ENCODE peak calls at places on chromosome 5, in six cellular contexts. B, M, O, H, L and E are unnamed samples.
A peak's percentile ranks its signal among the peaks of the same experiment; 100 is the strongest.

GRCh38 chr5:51996356-51996861 is 613.2 kb downstream of the ISL1 start:
- DNase-seq in B (no peak), M (no peak), O (no peak), H (no peak), L (no peak), E (no peak)

GRCh38 chr5:113000466-113000865 is 23.9 kb downstream of the DCP2 start:
- DNase-seq in B (no peak), M (no peak), O (no peak), H (no peak), L (no peak), E (no peak)

GRCh38 chr5:149439899-149440655 is 61.0 kb upstream of the IL17B start:
- DNase-seq in B (peak; percentile 97), M (peak; percentile 85), O (no peak), H (peak; percentile 35), L (peak; percentile 55), E (peak; percentile 65)

GRCh38 chr5:123116063-123116462 is 27.0 kb downstream of the PRDM6 start:
- DNase-seq in B (no peak), M (peak; percentile 26), O (no peak), H (no peak), L (no peak), E (peak; percentile 55)

GRCh38 chr5:135400866-135401265 is 1.8 kb upstream of the MACROH2A1 start:
- DNase-seq in B (no peak), M (no peak), O (no peak), H (no peak), L (no peak), E (no peak)

GRCh38 chr5:143537056-143537455 is 133.6 kb upstream of the NR3C1 start:
- DNase-seq in B (no peak), M (no peak), O (no peak), H (no peak), L (no peak), E (no peak)

GRCh38 chr5:555058-555623 is 30.9 kb upstream of the SLC9A3 start:
- DNase-seq in B (no peak), M (no peak), O (no peak), H (no peak), L (no peak), E (no peak)

GRCh38 chr5:140358738-140359310 is 1.2 kb upstream of the SLC4A9 start:
- DNase-seq in B (no peak), M (peak; percentile 45), O (no peak), H (no peak), L (peak; percentile 56), E (peak; percentile 66)

GRCh38 chr5:153543288-153543687 is 52.8 kb downstream of the GRIA1 start:
- DNase-seq in B (no peak), M (no peak), O (no peak), H (no peak), L (no peak), E (no peak)

GRCh38 chr5:180212363-180213255 is 3.6 kb upstream of the RASGEF1C start:
- DNase-seq in B (no peak), M (no peak), O (no peak), H (no peak), L (no peak), E (peak; percentile 5)

GRCh38 chr5:9059920-9060691 is 485.8 kb downstream of the SEMA5A start:
- DNase-seq in B (peak; percentile 92), M (peak; percentile 91), O (no peak), H (no peak), L (no peak), E (peak; percentile 99)

GRCh38 chr5:54669285-54669684 is 151.7 kb downstream of the SNX18 start:
- DNase-seq in B (no peak), M (peak; percentile 75), O (no peak), H (no peak), L (no peak), E (peak; percentile 58)

GRCh38 chr5:169169786-169170185 is 131.2 kb downstream of the SLIT3 start:
- DNase-seq in B (no peak), M (peak; percentile 29), O (no peak), H (no peak), L (no peak), E (peak; percentile 40)

GRCh38 chr5:132298305-132298704 is 4.1 kb downstream of the SLC22A4 start:
- DNase-seq in B (no peak), M (no peak), O (no peak), H (no peak), L (no peak), E (no peak)

GRCh38 chr5:115375922-115376321 is 79.5 kb upstream of the CCDC112 start:
- DNase-seq in B (no peak), M (no peak), O (no peak), H (no peak), L (peak; percentile 88), E (no peak)

GRCh38 chr5:179906795-179907569 is 715 bp downstream of the TBC1D9B start:
- DNase-seq in B (no peak), M (no peak), O (no peak), H (peak; percentile 56), L (no peak), E (peak; percentile 40)

GRCh38 chr5:150500328-150500841 is 7.5 kb upstream of the NDST1 start:
- DNase-seq in B (no peak), M (no peak), O (no peak), H (no peak), L (no peak), E (no peak)

GRCh38 chr5:52915176-52915875 is 73.8 kb upstream of the ITGA2 start:
- DNase-seq in B (peak; percentile 42), M (peak; percentile 25), O (no peak), H (peak; percentile 39), L (peak; percentile 37), E (peak; percentile 78)

GRCh38 chr5:73938280-73938937 is 312.4 kb downstream of the ARHGEF28 start:
- DNase-seq in B (peak; percentile 91), M (peak; percentile 92), O (no peak), H (no peak), L (no peak), E (peak; percentile 98)

GRCh38 chr5:181121675-181122561 is 9.1 kb downstream of the OR2V1 start:
- DNase-seq in B (no peak), M (no peak), O (no peak), H (no peak), L (no peak), E (no peak)

GRCh38 chr5:123665822-123666371 is 153.9 kb downstream of the CSNK1G3 start:
- DNase-seq in B (no peak), M (no peak), O (no peak), H (no peak), L (no peak), E (no peak)

GRCh38 chr5:82246960-82247574 is 31.1 kb downstream of the RPS23 start:
- DNase-seq in B (no peak), M (peak; percentile 9), O (no peak), H (no peak), L (no peak), E (no peak)

GRCh38 chr5:141729387-141730006 is 47.5 kb upstream of the ARAP3 start:
- DNase-seq in B (no peak), M (no peak), O (no peak), H (no peak), L (no peak), E (no peak)

GRCh38 chr5:90037646-90038045 is 371.9 kb downstream of the CETN3 start:
- DNase-seq in B (no peak), M (peak; percentile 89), O (no peak), H (no peak), L (no peak), E (no peak)

GRCh38 chr5:149114403-149115312 is 26.6 kb upstream of the ABLIM3 start:
- DNase-seq in B (peak; percentile 51), M (peak; percentile 77), O (no peak), H (peak; percentile 42), L (peak; percentile 56), E (peak; percentile 85)

GRCh38 chr5:35129276-35129675 is 81.5 kb upstream of the AGXT2 start:
- DNase-seq in B (no peak), M (peak; percentile 97), O (no peak), H (no peak), L (no peak), E (peak; percentile 93)

GRCh38 chr5:59525957-59526356 is 367.6 kb downstream of the PDE4D start:
- DNase-seq in B (no peak), M (no peak), O (no peak), H (no peak), L (no peak), E (peak; percentile 67)

GRCh38 chr5:55994502-55994997 is at the start of gene IL6ST:
- DNase-seq in B (peak; percentile 66), M (peak; percentile 85), O (no peak), H (no peak), L (peak; percentile 71), E (peak; percentile 89)

GRCh38 chr5:181190711-181191525 is 14.1 kb downstream of the TRIM7 start:
- DNase-seq in B (no peak), M (peak; percentile 28), O (no peak), H (peak; percentile 77), L (no peak), E (no peak)

GRCh38 chr5:94983861-94984535 is 300.9 kb downstream of the MCTP1 start:
- DNase-seq in B (peak; percentile 43), M (peak; percentile 49), O (no peak), H (no peak), L (no peak), E (peak; percentile 67)

GRCh38 chr5:177491429-177491945 is 5.9 kb downstream of the PDLIM7 start:
- DNase-seq in B (no peak), M (no peak), O (no peak), H (peak; percentile 73), L (peak; percentile 74), E (peak; percentile 53)

GRCh38 chr5:67156976-67157583 is 39.5 kb downstream of the CD180 start:
- DNase-seq in B (no peak), M (no peak), O (no peak), H (peak; percentile 57), L (no peak), E (peak; percentile 37)

GRCh38 chr5:143968071-143968878 is 156.3 kb downstream of the HMHB1 start:
- DNase-seq in B (no peak), M (peak; percentile 43), O (no peak), H (no peak), L (peak; percentile 51), E (peak; percentile 79)

GRCh38 chr5:39948867-39949468 is 524.2 kb upstream of the DAB2 start:
- DNase-seq in B (peak; percentile 21), M (peak; percentile 27), O (no peak), H (peak; percentile 37), L (peak; percentile 89), E (peak; percentile 72)